ENCODE peak calls at places on chromosomes 6 and 20, in four cellular contexts. One of them, this sample, is unnamed.

GRCh38 chr20:24545168-24545567 is 75.7 kb downstream of the SYNDIG1 start:
- DNase-seq in IMR-90: no peak
- DNase-seq in endothelial cell of umbilical vein: no peak
- DNase-seq in H9: no peak
- DNase-seq in this sample: no peak

GRCh38 chr20:57795977-57796560 is 86.3 kb upstream of the PMEPA1 start:
- DNase-seq in IMR-90: no peak
- DNase-seq in endothelial cell of umbilical vein: no peak
- DNase-seq in H9: no peak
- DNase-seq in this sample: no peak

GRCh38 chr6:81881660-81882059 is 129.2 kb upstream of the TENT5A start:
- DNase-seq in IMR-90: no peak
- DNase-seq in endothelial cell of umbilical vein: no peak
- DNase-seq in H9: no peak
- DNase-seq in this sample: no peak

GRCh38 chr20:62575976-62576722 is 66.2 kb upstream of the SLCO4A1 start:
- DNase-seq in IMR-90: no peak
- DNase-seq in endothelial cell of umbilical vein: no peak
- DNase-seq in H9: no peak
- DNase-seq in this sample: no peak

GRCh38 chr20:11544029-11544678 is 373.5 kb upstream of the BTBD3 start:
- DNase-seq in IMR-90: peak; percentile 75
- DNase-seq in endothelial cell of umbilical vein: peak; percentile 74
- DNase-seq in H9: no peak
- DNase-seq in this sample: peak; percentile 40

GRCh38 chr20:25277051-25277801 is 29.3 kb downstream of the PYGB start:
- DNase-seq in IMR-90: no peak
- DNase-seq in endothelial cell of umbilical vein: no peak
- DNase-seq in H9: no peak
- DNase-seq in this sample: no peak

GRCh38 chr6:52787917-52788316 is 15.7 kb downstream of the GSTA1 start:
- DNase-seq in IMR-90: no peak
- DNase-seq in endothelial cell of umbilical vein: no peak
- DNase-seq in H9: no peak
- DNase-seq in this sample: no peak

GRCh38 chr20:10094566-10095173 is 59.9 kb downstream of the ANKEF1 start:
- DNase-seq in IMR-90: no peak
- DNase-seq in endothelial cell of umbilical vein: no peak
- DNase-seq in H9: no peak
- DNase-seq in this sample: peak; percentile 7

GRCh38 chr20:59159091-59159821 is 4.4 kb upstream of the ZNF831 start:
- DNase-seq in IMR-90: no peak
- DNase-seq in endothelial cell of umbilical vein: no peak
- DNase-seq in H9: peak; percentile 61
- DNase-seq in this sample: no peak

GRCh38 chr20:59157961-59158541 is 5.6 kb upstream of the ZNF831 start:
- DNase-seq in IMR-90: no peak
- DNase-seq in endothelial cell of umbilical vein: no peak
- DNase-seq in H9: no peak
- DNase-seq in this sample: no peak

GRCh38 chr20:59154317-59155013 is 9.2 kb upstream of the ZNF831 start:
- DNase-seq in IMR-90: no peak
- DNase-seq in endothelial cell of umbilical vein: no peak
- DNase-seq in H9: no peak
- DNase-seq in this sample: no peak

GRCh38 chr20:59158673-59159072 is 4.9 kb upstream of the ZNF831 start:
- DNase-seq in IMR-90: no peak
- DNase-seq in endothelial cell of umbilical vein: no peak
- DNase-seq in H9: no peak
- DNase-seq in this sample: no peak

GRCh38 chr20:59157064-59157463 is 6.6 kb upstream of the ZNF831 start:
- DNase-seq in IMR-90: no peak
- DNase-seq in endothelial cell of umbilical vein: no peak
- DNase-seq in H9: no peak
- DNase-seq in this sample: no peak
- H3K4me1 ChIP-seq in IMR-90: no peaks in the 10 kb centered on the region
- H3K4me1 ChIP-seq in endothelial cell of umbilical vein: no peaks in the 10 kb centered on the region
- H3K4me1 ChIP-seq in H9: no peaks in the 10 kb centered on the region
- H3K4me1 ChIP-seq in this sample: no peaks in the 10 kb centered on the region

GRCh38 chr6:38648629-38649028 is 8.9 kb upstream of the BTBD9 start:
- DNase-seq in IMR-90: no peak
- DNase-seq in endothelial cell of umbilical vein: no peak
- DNase-seq in H9: no peak
- DNase-seq in this sample: no peak

GRCh38 chr6:38650207-38650752 is 10.6 kb upstream of the BTBD9 start:
- DNase-seq in IMR-90: no peak
- DNase-seq in endothelial cell of umbilical vein: no peak
- DNase-seq in H9: no peak
- DNase-seq in this sample: no peak

GRCh38 chr6:38646166-38646565 is 6.4 kb upstream of the BTBD9 start:
- DNase-seq in IMR-90: peak; percentile 16
- DNase-seq in endothelial cell of umbilical vein: no peak
- DNase-seq in H9: no peak
- DNase-seq in this sample: peak; percentile 20

GRCh38 chr6:38651121-38651784 is 11.5 kb upstream of the BTBD9 start:
- DNase-seq in IMR-90: peak; percentile 64
- DNase-seq in endothelial cell of umbilical vein: no peak
- DNase-seq in H9: no peak
- DNase-seq in this sample: no peak

GRCh38 chr6:38649744-38650143 is 10.0 kb upstream of the BTBD9 start:
- DNase-seq in IMR-90: no peak
- DNase-seq in endothelial cell of umbilical vein: no peak
- DNase-seq in H9: no peak
- DNase-seq in this sample: no peak
- H3K9ac ChIP-seq in IMR-90: no peak overlapping the region
- H3K9ac ChIP-seq in endothelial cell of umbilical vein: no peak overlapping the region
- H3K9ac ChIP-seq in H9: no peak overlapping the region
- H3K9ac ChIP-seq in this sample: no peak overlapping the region

DNA sequence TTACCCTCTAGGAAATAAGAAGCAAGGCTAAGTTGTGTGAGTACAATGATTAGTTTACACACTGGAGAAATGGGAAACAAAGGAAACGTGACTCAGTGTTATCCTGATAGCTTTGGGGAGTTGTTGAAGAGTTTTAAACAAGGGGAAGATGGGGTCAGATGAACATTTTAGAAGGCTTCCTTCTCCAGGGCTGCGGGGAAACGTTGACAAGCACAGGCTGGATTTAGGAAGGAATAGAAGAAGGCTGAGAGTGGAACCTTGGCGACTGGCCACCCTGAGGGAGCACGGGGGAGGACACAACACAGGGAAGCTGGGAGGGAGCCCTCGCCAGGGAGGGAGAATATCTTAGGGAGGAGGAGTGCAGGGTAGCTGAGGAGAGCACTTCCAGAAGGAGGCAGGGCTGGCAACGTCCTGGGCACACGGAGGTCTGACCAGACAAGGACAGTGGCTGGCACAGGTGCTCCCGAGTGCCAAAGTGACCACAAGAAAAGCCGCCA is 134.7 kb downstream of the AIG1 start:
- DNase-seq in IMR-90: no peak
- DNase-seq in endothelial cell of umbilical vein: peak; percentile 93
- DNase-seq in H9: no peak
- DNase-seq in this sample: no peak
- H3K4me1 ChIP-seq in IMR-90: no peaks in the 10 kb centered on the region
- H3K4me1 ChIP-seq in endothelial cell of umbilical vein: peaks cover 23% of the 10 kb centered on the region
- H3K4me1 ChIP-seq in H9: no peaks in the 10 kb centered on the region
- H3K4me1 ChIP-seq in this sample: no peaks in the 10 kb centered on the region

DNA sequence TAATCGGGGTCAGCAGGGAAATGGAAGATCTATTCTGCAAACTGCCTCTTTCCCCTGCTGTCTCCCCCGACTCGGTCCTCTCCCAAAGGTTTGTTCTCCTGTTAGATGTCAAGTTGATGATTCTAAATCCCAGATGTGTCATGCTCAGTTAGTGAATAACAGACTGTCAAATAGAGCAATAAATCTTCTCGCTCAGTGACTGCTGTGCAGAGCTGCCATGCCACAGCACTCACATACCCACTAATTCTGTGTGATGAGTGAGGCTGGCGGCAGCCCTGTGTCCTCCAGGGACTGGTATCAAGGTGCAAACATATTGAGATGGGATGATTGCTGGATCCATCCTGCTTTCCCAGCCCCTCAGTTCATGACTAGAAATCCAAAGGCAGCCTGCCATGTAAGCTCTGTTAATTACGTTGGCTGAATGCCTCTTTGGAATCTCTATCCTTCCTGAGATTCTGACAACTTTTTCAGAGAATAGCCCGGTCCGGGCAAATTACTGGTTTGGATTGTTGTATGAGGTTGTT is 103.9 kb downstream of the OLIG3 start:
- DNase-seq in IMR-90: no peak
- DNase-seq in endothelial cell of umbilical vein: no peak
- DNase-seq in H9: no peak
- DNase-seq in this sample: no peak
- H3K9ac ChIP-seq in IMR-90: no peak overlapping the region
- H3K9ac ChIP-seq in endothelial cell of umbilical vein: no peak overlapping the region
- H3K9ac ChIP-seq in H9: no peak overlapping the region
- H3K9ac ChIP-seq in this sample: no peak overlapping the region

GRCh38 chr20:44698351-44698750 is 16.8 kb upstream of the CCN5 start:
- DNase-seq in IMR-90: no peak
- DNase-seq in endothelial cell of umbilical vein: no peak
- DNase-seq in H9: no peak
- DNase-seq in this sample: no peak
- H3K4me1 ChIP-seq in IMR-90: peaks cover 42% of the 10 kb centered on the region
- H3K4me1 ChIP-seq in endothelial cell of umbilical vein: peaks cover 26% of the 10 kb centered on the region
- H3K4me1 ChIP-seq in H9: peaks cover 6% of the 10 kb centered on the region
- H3K4me1 ChIP-seq in this sample: peaks cover 27% of the 10 kb centered on the region

GRCh38 chr6:89434954-89435353 is 2.0 kb downstream of the ANKRD6 start:
- DNase-seq in IMR-90: no peak
- DNase-seq in endothelial cell of umbilical vein: no peak
- DNase-seq in H9: no peak
- DNase-seq in this sample: no peak
- H3K9ac ChIP-seq in IMR-90: no peak overlapping the region
- H3K9ac ChIP-seq in endothelial cell of umbilical vein: no peak overlapping the region
- H3K9ac ChIP-seq in H9: no peak overlapping the region
- H3K9ac ChIP-seq in this sample: no peak overlapping the region

GRCh38 chr6:149325648-149326236 is 8.2 kb downstream of the TAB2 start:
- DNase-seq in IMR-90: no peak
- DNase-seq in endothelial cell of umbilical vein: no peak
- DNase-seq in H9: no peak
- DNase-seq in this sample: no peak

GRCh38 chr6:149330133-149330532 is 12.6 kb downstream of the TAB2 start:
- DNase-seq in IMR-90: no peak
- DNase-seq in endothelial cell of umbilical vein: no peak
- DNase-seq in H9: no peak
- DNase-seq in this sample: no peak

GRCh38 chr6:149329529-149329928 is 12.0 kb downstream of the TAB2 start:
- DNase-seq in IMR-90: no peak
- DNase-seq in endothelial cell of umbilical vein: no peak
- DNase-seq in H9: no peak
- DNase-seq in this sample: no peak

GRCh38 chr6:149331043-149331807 is 13.7 kb downstream of the TAB2 start:
- DNase-seq in IMR-90: peak; percentile 73
- DNase-seq in endothelial cell of umbilical vein: no peak
- DNase-seq in H9: no peak
- DNase-seq in this sample: no peak

DNA sequence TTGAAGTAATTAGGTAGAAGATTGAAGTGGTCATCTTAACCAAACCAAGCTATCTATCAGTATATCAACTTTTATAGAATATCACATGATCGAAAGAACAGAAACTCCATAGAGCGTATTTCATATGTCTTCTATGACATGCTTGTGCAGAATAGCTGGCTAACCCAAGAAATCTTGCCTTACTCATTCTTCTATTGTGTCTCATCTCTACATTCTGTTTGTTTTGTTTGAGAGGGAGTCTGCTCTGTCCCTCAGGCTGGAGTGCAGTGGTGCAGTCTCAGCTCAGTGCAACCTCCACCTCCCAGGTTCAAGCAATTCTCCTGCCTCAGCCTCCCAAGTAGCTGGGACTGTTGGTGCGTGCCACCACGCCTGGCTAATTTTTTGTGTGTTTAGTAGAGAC is 10.6 kb downstream of the TAB2 start:
- DNase-seq in IMR-90: peak; percentile 12
- DNase-seq in endothelial cell of umbilical vein: no peak
- DNase-seq in H9: no peak
- DNase-seq in this sample: no peak
- H3K4me1 ChIP-seq in IMR-90: peaks cover 9% of the 10 kb centered on the region
- H3K4me1 ChIP-seq in endothelial cell of umbilical vein: no peaks in the 10 kb centered on the region
- H3K4me1 ChIP-seq in H9: peaks cover 5% of the 10 kb centered on the region
- H3K4me1 ChIP-seq in this sample: peaks cover 17% of the 10 kb centered on the region

DNA sequence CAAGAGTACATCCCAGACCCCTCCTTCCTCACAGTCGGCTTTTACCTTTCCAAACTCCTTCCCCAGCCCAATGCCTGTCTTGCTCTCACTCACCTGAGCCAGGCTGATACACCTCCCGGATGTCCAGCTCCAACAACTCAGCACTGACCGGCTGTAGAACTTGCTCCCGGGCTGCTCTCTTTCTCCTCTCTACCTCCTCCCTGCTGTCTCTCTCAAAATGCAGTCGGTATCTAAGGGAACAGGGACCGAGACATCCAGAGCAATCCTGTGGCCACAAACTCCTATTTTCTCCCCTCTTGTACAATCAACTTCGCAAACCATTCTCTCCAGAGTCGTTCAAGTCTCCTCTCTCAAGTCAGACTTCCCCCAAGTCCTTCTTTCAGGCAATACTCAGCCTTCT is 1.3 kb downstream of the GNL1 start:
- DNase-seq in IMR-90: peak; percentile 5
- DNase-seq in endothelial cell of umbilical vein: no peak
- DNase-seq in H9: no peak
- DNase-seq in this sample: no peak
- H3K9ac ChIP-seq in IMR-90: peak overlapping the region; percentile 84
- H3K9ac ChIP-seq in endothelial cell of umbilical vein: peak overlapping the region; percentile 86
- H3K9ac ChIP-seq in H9: peak overlapping the region; percentile 8
- H3K9ac ChIP-seq in this sample: peak overlapping the region; percentile 93

This sample was measured in astrocyte.